ENCODE peak calls at places on chromosomes 7 and 10, in five cellular contexts. One of them, this sample, is unnamed.

GRCh38 chr7:41134242-41134872 is 568.5 kb downstream of the INHBA start:
- DNase-seq in IMR-90: peak; percentile 55
- DNase-seq in tibial nerve: no peak
- DNase-seq in body of pancreas: no peak
- DNase-seq in neuronal stem cell: no peak
- DNase-seq in this sample: no peak

GRCh38 chr7:19404912-19405329 is 259.7 kb upstream of the FERD3L start:
- DNase-seq in neuronal stem cell: no peak
- DNase-seq in body of pancreas: no peak
- DNase-seq in IMR-90: peak; percentile 99
- DNase-seq in tibial nerve: no peak
- DNase-seq in this sample: peak; percentile 94

GRCh38 chr7:280461-280860 is 9.5 kb upstream of the FOXL3 start:
- DNase-seq in body of pancreas: no peak
- DNase-seq in IMR-90: no peak
- DNase-seq in tibial nerve: no peak
- DNase-seq in neuronal stem cell: no peak
- DNase-seq in this sample: no peak

GRCh38 chr7:24870766-24871165 is 109.2 kb downstream of the OSBPL3 start:
- DNase-seq in body of pancreas: no peak
- DNase-seq in IMR-90: no peak
- DNase-seq in neuronal stem cell: no peak
- DNase-seq in tibial nerve: no peak
- DNase-seq in this sample: no peak

GRCh38 chr7:84144935-84145334 is 49.7 kb downstream of the SEMA3A start:
- DNase-seq in neuronal stem cell: no peak
- DNase-seq in IMR-90: no peak
- DNase-seq in tibial nerve: no peak
- DNase-seq in body of pancreas: no peak
- DNase-seq in this sample: no peak

GRCh38 chr7:102395620-102395957 is 574 bp upstream of the PRKRIP1 start:
- DNase-seq in IMR-90: peak; percentile 19
- DNase-seq in tibial nerve: no peak
- DNase-seq in body of pancreas: no peak
- DNase-seq in neuronal stem cell: no peak
- DNase-seq in this sample: no peak

GRCh38 chr10:21368728-21369425 is 156.6 kb downstream of the SKIDA1 start:
- DNase-seq in body of pancreas: no peak
- DNase-seq in neuronal stem cell: no peak
- DNase-seq in tibial nerve: no peak
- DNase-seq in IMR-90: peak; percentile 23
- DNase-seq in this sample: no peak

GRCh38 chr10:12499587-12499986 is 150.2 kb downstream of the CAMK1D start:
- DNase-seq in IMR-90: no peak
- DNase-seq in tibial nerve: peak; percentile 17
- DNase-seq in neuronal stem cell: no peak
- DNase-seq in body of pancreas: no peak
- DNase-seq in this sample: no peak

GRCh38 chr7:143988986-143989745 is 11.0 kb upstream of the OR6B1 start:
- DNase-seq in IMR-90: peak; percentile 41
- DNase-seq in neuronal stem cell: no peak
- DNase-seq in body of pancreas: peak; percentile 11
- DNase-seq in tibial nerve: no peak
- DNase-seq in this sample: no peak

GRCh38 chr10:20991526-20991925 is 94.4 kb upstream of the NEBL start:
- DNase-seq in neuronal stem cell: no peak
- DNase-seq in IMR-90: no peak
- DNase-seq in body of pancreas: no peak
- DNase-seq in tibial nerve: no peak
- DNase-seq in this sample: no peak

GRCh38 chr10:93086289-93086688 is 12.6 kb downstream of the CYP26A1 start:
- DNase-seq in neuronal stem cell: no peak
- DNase-seq in IMR-90: no peak
- DNase-seq in body of pancreas: no peak
- DNase-seq in tibial nerve: no peak
- DNase-seq in this sample: no peak

GRCh38 chr7:19619122-19619521 is 89.7 kb downstream of the POLR1F start:
- DNase-seq in body of pancreas: no peak
- DNase-seq in neuronal stem cell: no peak
- DNase-seq in IMR-90: no peak
- DNase-seq in tibial nerve: no peak
- DNase-seq in this sample: no peak

GRCh38 chr10:61939575-61940301 is 38.2 kb downstream of the ARID5B start:
- DNase-seq in body of pancreas: no peak
- DNase-seq in neuronal stem cell: no peak
- DNase-seq in tibial nerve: no peak
- DNase-seq in IMR-90: peak; percentile 90
- DNase-seq in this sample: no peak

GRCh38 chr7:4470246-4470645 is 211.8 kb upstream of the FOXK1 start:
- DNase-seq in IMR-90: no peak
- DNase-seq in neuronal stem cell: no peak
- DNase-seq in body of pancreas: no peak
- DNase-seq in tibial nerve: no peak
- DNase-seq in this sample: no peak

GRCh38 chr7:46763348-46763747 is 818.6 kb downstream of the TNS3 start:
- DNase-seq in IMR-90: no peak
- DNase-seq in neuronal stem cell: no peak
- DNase-seq in body of pancreas: no peak
- DNase-seq in tibial nerve: no peak
- DNase-seq in this sample: no peak

GRCh38 chr10:49657606-49658005 is 21.8 kb upstream of the C10orf53 start:
- DNase-seq in body of pancreas: no peak
- DNase-seq in tibial nerve: no peak
- DNase-seq in neuronal stem cell: no peak
- DNase-seq in IMR-90: no peak
- DNase-seq in this sample: no peak

GRCh38 chr7:33939121-33939520 is 33.8 kb downstream of the BMPER start:
- DNase-seq in neuronal stem cell: no peak
- DNase-seq in IMR-90: no peak
- DNase-seq in tibial nerve: no peak
- DNase-seq in body of pancreas: no peak
- DNase-seq in this sample: no peak

GRCh38 chr7:133887459-133887858 is 239.7 kb upstream of the LRGUK start:
- DNase-seq in neuronal stem cell: no peak
- DNase-seq in IMR-90: peak; percentile 16
- DNase-seq in body of pancreas: no peak
- DNase-seq in tibial nerve: no peak
- DNase-seq in this sample: no peak

GRCh38 chr7:106957766-106958165 is 86.7 kb upstream of the PRKAR2B start:
- DNase-seq in neuronal stem cell: no peak
- DNase-seq in body of pancreas: peak; percentile 56
- DNase-seq in tibial nerve: peak; percentile 14
- DNase-seq in IMR-90: no peak
- DNase-seq in this sample: no peak

GRCh38 chr7:121330053-121330833 is 1.4 kb downstream of the WNT16 start:
- DNase-seq in neuronal stem cell: peak; percentile 54
- DNase-seq in IMR-90: no peak
- DNase-seq in body of pancreas: no peak
- DNase-seq in tibial nerve: no peak
- DNase-seq in this sample: no peak

GRCh38 chr7:121327671-121328070 is 1.1 kb upstream of the WNT16 start:
- DNase-seq in tibial nerve: no peak
- DNase-seq in neuronal stem cell: no peak
- DNase-seq in body of pancreas: no peak
- DNase-seq in IMR-90: no peak
- DNase-seq in this sample: no peak

GRCh38 chr7:121331048-121331447 is 2.2 kb downstream of the WNT16 start:
- DNase-seq in IMR-90: no peak
- DNase-seq in neuronal stem cell: no peak
- DNase-seq in body of pancreas: no peak
- DNase-seq in tibial nerve: no peak
- DNase-seq in this sample: no peak

GRCh38 chr7:121329460-121330052 is 756 bp downstream of the WNT16 start:
- DNase-seq in IMR-90: no peak
- DNase-seq in body of pancreas: no peak
- DNase-seq in tibial nerve: no peak
- DNase-seq in neuronal stem cell: peak; percentile 43
- DNase-seq in this sample: no peak

DNA sequence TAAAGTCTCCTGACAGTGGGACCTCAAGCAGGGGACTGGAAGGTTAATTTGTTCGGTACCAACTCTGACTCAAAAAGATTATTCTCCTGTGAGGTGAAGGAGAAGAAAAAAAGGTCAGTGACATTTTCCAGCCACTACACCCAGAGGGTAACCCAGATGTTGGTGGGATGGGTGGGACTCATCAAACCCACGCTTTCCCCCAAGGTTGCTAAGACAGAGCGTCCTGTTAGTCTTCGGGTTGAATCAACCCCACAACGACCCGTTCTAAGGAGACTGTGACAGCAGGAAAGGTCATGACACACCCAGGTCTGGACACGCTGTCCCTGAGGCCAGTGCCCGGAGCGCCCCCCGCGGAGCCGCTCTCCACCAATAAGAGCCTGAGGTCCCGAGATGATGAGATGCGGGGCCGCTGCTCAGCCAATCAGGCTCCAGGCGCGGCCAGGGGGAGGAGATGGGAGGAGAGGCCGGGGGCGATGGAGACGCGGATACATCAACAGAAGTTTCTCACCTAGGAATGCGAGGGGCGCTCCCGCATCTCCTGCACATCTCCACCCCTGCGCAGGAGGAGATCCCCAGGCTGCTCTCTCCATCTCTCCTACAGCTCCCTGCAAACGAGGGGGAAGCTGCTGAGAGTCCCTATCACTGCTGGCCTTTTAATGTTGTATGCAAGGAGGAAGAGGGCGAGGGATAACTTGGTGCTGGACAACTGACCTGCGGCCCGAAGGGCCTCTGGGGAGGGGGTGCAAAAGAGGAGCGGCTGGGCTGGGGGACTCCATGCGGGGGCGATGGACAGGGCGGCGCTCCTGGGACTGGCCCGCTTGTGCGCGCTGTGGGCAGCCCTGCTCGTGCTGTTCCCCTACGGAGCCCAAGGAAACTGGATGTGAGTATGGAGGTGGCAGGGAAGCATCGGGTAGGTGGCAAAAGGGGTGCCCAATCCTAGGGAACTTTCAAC is at the start of gene WNT16:
- DNase-seq in IMR-90: no peak
- DNase-seq in neuronal stem cell: peak; percentile 31
- DNase-seq in tibial nerve: no peak
- DNase-seq in body of pancreas: no peak
- DNase-seq in this sample: no peak
- H3K4me3 ChIP-seq in IMR-90: peak within 1 kb of the TSS; percentile 63
- H3K4me3 ChIP-seq in neuronal stem cell: peak within 1 kb of the TSS; percentile 43
- H3K4me3 ChIP-seq in tibial nerve: peak within 1 kb of the TSS; percentile 17
- H3K4me3 ChIP-seq in body of pancreas: no peak within 1 kb of the TSS
- H3K4me3 ChIP-seq in this sample: peak within 1 kb of the TSS; percentile 63

GRCh38 chr10:7513455-7513854 is 102.6 kb upstream of the SFMBT2 start:
- DNase-seq in IMR-90: no peak
- DNase-seq in body of pancreas: no peak
- DNase-seq in neuronal stem cell: no peak
- DNase-seq in tibial nerve: no peak
- DNase-seq in this sample: no peak

GRCh38 chr10:7511612-7512011 is 100.8 kb upstream of the SFMBT2 start:
- DNase-seq in neuronal stem cell: no peak
- DNase-seq in body of pancreas: no peak
- DNase-seq in tibial nerve: no peak
- DNase-seq in IMR-90: no peak
- DNase-seq in this sample: no peak

GRCh38 chr10:7513936-7514335 is 103.1 kb upstream of the SFMBT2 start:
- DNase-seq in tibial nerve: no peak
- DNase-seq in IMR-90: no peak
- DNase-seq in neuronal stem cell: no peak
- DNase-seq in body of pancreas: no peak
- DNase-seq in this sample: no peak

GRCh38 chr10:7515549-7515948 is 104.7 kb upstream of the SFMBT2 start:
- DNase-seq in neuronal stem cell: no peak
- DNase-seq in body of pancreas: no peak
- DNase-seq in IMR-90: no peak
- DNase-seq in tibial nerve: no peak
- DNase-seq in this sample: no peak

DNA sequence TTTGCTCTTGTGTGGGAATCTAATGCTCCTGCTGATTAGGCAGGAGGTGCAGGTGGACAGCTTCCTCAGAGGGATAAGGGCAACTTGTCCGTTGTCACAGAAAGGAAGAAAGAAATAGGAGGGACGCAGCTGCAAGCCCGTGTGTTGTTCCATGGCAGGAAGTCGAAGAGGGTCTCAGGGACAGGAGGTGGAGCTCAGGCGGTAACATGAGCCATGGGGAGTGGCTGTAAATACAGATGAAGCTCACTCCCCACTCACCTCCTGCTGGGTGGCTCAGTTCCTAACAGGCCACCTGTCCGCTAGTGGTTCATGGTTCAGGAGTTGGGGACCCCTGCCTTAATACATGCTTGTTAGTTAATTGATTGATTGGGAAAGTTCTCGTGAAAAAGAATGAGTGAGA is 101.7 kb upstream of the SFMBT2 start:
- DNase-seq in body of pancreas: no peak
- DNase-seq in IMR-90: no peak
- DNase-seq in tibial nerve: no peak
- DNase-seq in neuronal stem cell: no peak
- DNase-seq in this sample: no peak
- H3K27ac ChIP-seq in body of pancreas: no peak overlapping the region
- H3K27ac ChIP-seq in IMR-90: no peak overlapping the region
- H3K27ac ChIP-seq in tibial nerve: no peak overlapping the region
- H3K27ac ChIP-seq in neuronal stem cell: no peak overlapping the region
- H3K27ac ChIP-seq in this sample: no peak overlapping the region

DNA sequence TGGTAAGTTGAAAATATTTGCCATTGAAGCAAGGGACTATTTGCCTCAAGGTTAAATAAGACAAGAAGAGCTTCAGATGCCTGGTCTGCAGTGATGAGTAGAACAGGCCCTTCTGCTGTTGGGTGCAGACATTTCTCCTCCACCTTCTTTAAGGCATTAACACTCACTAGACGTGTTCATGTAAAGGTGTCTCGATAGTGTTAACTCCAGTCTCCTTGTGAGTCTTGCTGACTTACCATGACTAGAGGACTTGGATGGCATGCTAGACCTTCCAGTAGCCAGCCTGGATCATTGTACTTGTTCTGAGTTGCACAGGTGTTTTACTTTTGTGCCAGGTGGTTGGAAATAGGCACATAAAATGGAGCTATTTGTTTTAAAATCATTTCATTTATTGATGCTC is 15.4 kb upstream of the AKR1C3 start:
- DNase-seq in IMR-90: no peak
- DNase-seq in body of pancreas: peak; percentile 57
- DNase-seq in tibial nerve: no peak
- DNase-seq in neuronal stem cell: no peak
- DNase-seq in this sample: no peak
- H3K4me3 ChIP-seq in IMR-90: no peak overlapping the region
- H3K4me3 ChIP-seq in body of pancreas: no peak overlapping the region
- H3K4me3 ChIP-seq in tibial nerve: no peak overlapping the region
- H3K4me3 ChIP-seq in neuronal stem cell: no peak overlapping the region
- H3K4me3 ChIP-seq in this sample: no peak overlapping the region

GRCh38 chr10:14659626-14660196 is 115.0 kb downstream of the FAM107B start:
- DNase-seq in body of pancreas: peak; percentile 49
- DNase-seq in tibial nerve: no peak
- DNase-seq in IMR-90: no peak
- DNase-seq in neuronal stem cell: no peak
- DNase-seq in this sample: no peak

GRCh38 chr10:14656052-14656451 is 118.6 kb downstream of the FAM107B start:
- DNase-seq in IMR-90: no peak
- DNase-seq in body of pancreas: no peak
- DNase-seq in neuronal stem cell: no peak
- DNase-seq in tibial nerve: no peak
- DNase-seq in this sample: no peak

GRCh38 chr10:14660872-14661271 is 113.8 kb downstream of the FAM107B start:
- DNase-seq in body of pancreas: no peak
- DNase-seq in IMR-90: no peak
- DNase-seq in tibial nerve: no peak
- DNase-seq in neuronal stem cell: no peak
- DNase-seq in this sample: no peak

GRCh38 chr10:14661818-14662217 is 112.9 kb downstream of the FAM107B start:
- DNase-seq in tibial nerve: no peak
- DNase-seq in body of pancreas: no peak
- DNase-seq in neuronal stem cell: no peak
- DNase-seq in IMR-90: no peak
- DNase-seq in this sample: no peak

GRCh38 chr10:14658331-14659122 is 116.2 kb downstream of the FAM107B start:
- DNase-seq in body of pancreas: no peak
- DNase-seq in tibial nerve: no peak
- DNase-seq in IMR-90: peak; percentile 94
- DNase-seq in neuronal stem cell: no peak
- DNase-seq in this sample: peak; percentile 44
- H3K27ac ChIP-seq in body of pancreas: no peak overlapping the region
- H3K27ac ChIP-seq in tibial nerve: no peak overlapping the region
- H3K27ac ChIP-seq in IMR-90: no peak overlapping the region
- H3K27ac ChIP-seq in neuronal stem cell: no peak overlapping the region
- H3K27ac ChIP-seq in this sample: no peak overlapping the region